ENCODE peak calls at places on chromosomes 13 and 19, in seven cellular contexts. One of them, this sample, is unnamed.

GRCh38 chr13:25352230-25352629 is 19.5 kb upstream of the ATP8A2 start:
- DNase-seq in caudate nucleus: no peak
- DNase-seq in fibroblast of pulmonary artery: peak; percentile 19
- DNase-seq in activated gamma-delta T cell treated with Interleukin-2 at 50 U/mL for 16 hours: no peak
- DNase-seq in cardiac muscle cell: no peak
- DNase-seq in frontal cortex: no peak
- DNase-seq in fibroblast of the conjunctiva: no peak
- DNase-seq in this sample: no peak

GRCh38 chr19:48351341-48351752 is 12.4 kb downstream of the TMEM143 start:
- DNase-seq in caudate nucleus: peak; percentile 17
- DNase-seq in cardiac muscle cell: peak; percentile 66
- DNase-seq in fibroblast of the conjunctiva: no peak
- DNase-seq in frontal cortex: peak; percentile 53
- DNase-seq in fibroblast of pulmonary artery: peak; percentile 65
- DNase-seq in activated gamma-delta T cell treated with Interleukin-2 at 50 U/mL for 16 hours: peak; percentile 79
- DNase-seq in this sample: no peak

GRCh38 chr13:91347212-91347995 is at the start of gene MIR17HG:
- DNase-seq in frontal cortex: peak; percentile 81
- DNase-seq in cardiac muscle cell: peak; percentile 95
- DNase-seq in activated gamma-delta T cell treated with Interleukin-2 at 50 U/mL for 16 hours: peak; percentile 77
- DNase-seq in caudate nucleus: peak; percentile 70
- DNase-seq in fibroblast of pulmonary artery: peak; percentile 83
- DNase-seq in fibroblast of the conjunctiva: peak; percentile 73
- DNase-seq in this sample: peak; percentile 55

GRCh38 chr13:94061316-94061715 is 418.2 kb downstream of the DCT start:
- DNase-seq in caudate nucleus: no peak
- DNase-seq in cardiac muscle cell: no peak
- DNase-seq in frontal cortex: no peak
- DNase-seq in activated gamma-delta T cell treated with Interleukin-2 at 50 U/mL for 16 hours: no peak
- DNase-seq in fibroblast of the conjunctiva: peak; percentile 5
- DNase-seq in fibroblast of pulmonary artery: peak; percentile 19
- DNase-seq in this sample: no peak

GRCh38 chr13:32639502-32640105 is 53.4 kb downstream of the PDS5B start:
- DNase-seq in activated gamma-delta T cell treated with Interleukin-2 at 50 U/mL for 16 hours: peak; percentile 45
- DNase-seq in caudate nucleus: no peak
- DNase-seq in fibroblast of the conjunctiva: peak; percentile 50
- DNase-seq in fibroblast of pulmonary artery: peak; percentile 83
- DNase-seq in cardiac muscle cell: peak; percentile 59
- DNase-seq in frontal cortex: peak; percentile 42
- DNase-seq in this sample: peak; percentile 15

GRCh38 chr19:14474827-14475226 is 327 bp downstream of the PTGER1 start:
- DNase-seq in cardiac muscle cell: no peak
- DNase-seq in frontal cortex: no peak
- DNase-seq in fibroblast of pulmonary artery: no peak
- DNase-seq in caudate nucleus: no peak
- DNase-seq in activated gamma-delta T cell treated with Interleukin-2 at 50 U/mL for 16 hours: no peak
- DNase-seq in fibroblast of the conjunctiva: no peak
- DNase-seq in this sample: no peak

GRCh38 chr13:25920931-25921330 is 130.9 kb downstream of the SHISA2 start:
- DNase-seq in caudate nucleus: no peak
- DNase-seq in cardiac muscle cell: no peak
- DNase-seq in fibroblast of the conjunctiva: no peak
- DNase-seq in fibroblast of pulmonary artery: no peak
- DNase-seq in activated gamma-delta T cell treated with Interleukin-2 at 50 U/mL for 16 hours: no peak
- DNase-seq in frontal cortex: no peak
- DNase-seq in this sample: no peak

GRCh38 chr13:79423801-79424642 is 18.0 kb upstream of the RBM26 start:
- DNase-seq in cardiac muscle cell: peak; percentile 56
- DNase-seq in frontal cortex: no peak
- DNase-seq in activated gamma-delta T cell treated with Interleukin-2 at 50 U/mL for 16 hours: no peak
- DNase-seq in fibroblast of pulmonary artery: peak; percentile 80
- DNase-seq in fibroblast of the conjunctiva: peak; percentile 42
- DNase-seq in caudate nucleus: no peak
- DNase-seq in this sample: no peak

GRCh38 chr13:112254900-112255299 is 121.3 kb upstream of the SPACA7 start:
- DNase-seq in fibroblast of pulmonary artery: no peak
- DNase-seq in fibroblast of the conjunctiva: no peak
- DNase-seq in caudate nucleus: no peak
- DNase-seq in activated gamma-delta T cell treated with Interleukin-2 at 50 U/mL for 16 hours: no peak
- DNase-seq in frontal cortex: no peak
- DNase-seq in cardiac muscle cell: no peak
- DNase-seq in this sample: no peak

GRCh38 chr13:80508031-80508430 is 167.1 kb upstream of the SPRY2 start:
- DNase-seq in fibroblast of pulmonary artery: peak; percentile 36
- DNase-seq in activated gamma-delta T cell treated with Interleukin-2 at 50 U/mL for 16 hours: no peak
- DNase-seq in caudate nucleus: no peak
- DNase-seq in frontal cortex: no peak
- DNase-seq in fibroblast of the conjunctiva: no peak
- DNase-seq in cardiac muscle cell: no peak
- DNase-seq in this sample: no peak

GRCh38 chr13:44238011-44238421 is 135.6 kb upstream of the SERP2 start:
- DNase-seq in caudate nucleus: no peak
- DNase-seq in fibroblast of the conjunctiva: peak; percentile 48
- DNase-seq in cardiac muscle cell: no peak
- DNase-seq in fibroblast of pulmonary artery: peak; percentile 62
- DNase-seq in activated gamma-delta T cell treated with Interleukin-2 at 50 U/mL for 16 hours: no peak
- DNase-seq in frontal cortex: no peak
- DNase-seq in this sample: no peak

GRCh38 chr19:55519461-55520311 is 17.2 kb downstream of the SBK2 start:
- DNase-seq in cardiac muscle cell: no peak
- DNase-seq in caudate nucleus: no peak
- DNase-seq in activated gamma-delta T cell treated with Interleukin-2 at 50 U/mL for 16 hours: no peak
- DNase-seq in fibroblast of pulmonary artery: peak; percentile 72
- DNase-seq in fibroblast of the conjunctiva: peak; percentile 36
- DNase-seq in frontal cortex: no peak
- DNase-seq in this sample: no peak

GRCh38 chr13:48600374-48601364 is 53.1 kb upstream of the CYSLTR2 start:
- DNase-seq in frontal cortex: no peak
- DNase-seq in activated gamma-delta T cell treated with Interleukin-2 at 50 U/mL for 16 hours: no peak
- DNase-seq in fibroblast of the conjunctiva: no peak
- DNase-seq in cardiac muscle cell: no peak
- DNase-seq in fibroblast of pulmonary artery: peak; percentile 98
- DNase-seq in caudate nucleus: no peak
- DNase-seq in this sample: no peak

GRCh38 chr13:51235756-51236564 is 13.8 kb downstream of the FAM124A start:
- DNase-seq in caudate nucleus: no peak
- DNase-seq in frontal cortex: no peak
- DNase-seq in fibroblast of the conjunctiva: no peak
- DNase-seq in cardiac muscle cell: no peak
- DNase-seq in fibroblast of pulmonary artery: no peak
- DNase-seq in activated gamma-delta T cell treated with Interleukin-2 at 50 U/mL for 16 hours: no peak
- DNase-seq in this sample: no peak

GRCh38 chr19:5065717-5066116 is 96.8 kb downstream of the KDM4B start:
- DNase-seq in fibroblast of pulmonary artery: no peak
- DNase-seq in caudate nucleus: no peak
- DNase-seq in cardiac muscle cell: no peak
- DNase-seq in frontal cortex: no peak
- DNase-seq in activated gamma-delta T cell treated with Interleukin-2 at 50 U/mL for 16 hours: no peak
- DNase-seq in fibroblast of the conjunctiva: no peak
- DNase-seq in this sample: no peak

GRCh38 chr19:35673121-35673804 is 6.9 kb downstream of the UPK1A start:
- DNase-seq in cardiac muscle cell: peak; percentile 38
- DNase-seq in fibroblast of pulmonary artery: peak; percentile 40
- DNase-seq in caudate nucleus: no peak
- DNase-seq in frontal cortex: no peak
- DNase-seq in fibroblast of the conjunctiva: no peak
- DNase-seq in activated gamma-delta T cell treated with Interleukin-2 at 50 U/mL for 16 hours: peak; percentile 21
- DNase-seq in this sample: no peak

GRCh38 chr19:45668342-45668871 is 386 bp downstream of the GIPR start:
- DNase-seq in activated gamma-delta T cell treated with Interleukin-2 at 50 U/mL for 16 hours: peak; percentile 25
- DNase-seq in frontal cortex: no peak
- DNase-seq in cardiac muscle cell: no peak
- DNase-seq in fibroblast of pulmonary artery: no peak
- DNase-seq in caudate nucleus: no peak
- DNase-seq in fibroblast of the conjunctiva: no peak
- DNase-seq in this sample: no peak

This sample was measured in GM12878.